ENCODE peak calls at places on chromosomes 3 and 15, in seven cellular contexts. T is endothelial cell, M is AG04450, S is GM23338, W is cardiac fibroblast, K is IMR-90, O is fibroblast of mammary gland. V is an unnamed sample.

GRCh38 chr3:36741285-36741684 is 23.1 kb downstream of the DCLK3 start:
- DNase-seq in T (no peak), M (no peak), W (peak), O (peak), S (peak), K (peak), V (peak)

GRCh38 chr15:90903733-90904536 is 833 bp downstream of the MAN2A2 start:
- DNase-seq in W (no peak), T (peak), K (no peak), O (no peak), M (no peak), S (peak), V (no peak)

GRCh38 chr3:169641167-169641566 is 22.3 kb downstream of the MECOM start:
- DNase-seq in T (no peak), W (no peak), O (no peak), K (no peak), M (no peak), S (no peak), V (no peak)

GRCh38 chr3:188900421-188900941 is 271.3 kb upstream of the TPRG1 start:
- DNase-seq in O (peak), S (no peak), M (no peak), K (peak), T (no peak), W (peak), V (peak)

GRCh38 chr3:193727089-193727488 is 134.1 kb downstream of the OPA1 start:
- DNase-seq in K (no peak), W (no peak), S (no peak), O (no peak), T (no peak), M (no peak), V (no peak)

GRCh38 chr3:23949784-23950183 is 4.7 kb downstream of the NR1D2 start:
- DNase-seq in M (no peak), T (no peak), S (no peak), W (no peak), O (no peak), K (no peak), V (no peak)

GRCh38 chr3:16026753-16027152 is 147.7 kb upstream of the GALNT15 start:
- DNase-seq in M (no peak), O (peak), K (peak), W (peak), S (no peak), T (no peak), V (no peak)

GRCh38 chr3:51392301-51393095 is 1.4 kb downstream of the RBM15B start:
- DNase-seq in K (no peak), T (no peak), O (no peak), W (no peak), S (no peak), M (no peak), V (no peak)

GRCh38 chr15:59570364-59570763 is 41.2 kb upstream of the GCNT3 start:
- DNase-seq in O (no peak), M (no peak), T (no peak), K (no peak), S (no peak), W (no peak), V (no peak)

GRCh38 chr3:14598143-14598569 is 53.4 kb upstream of the CCDC174 start:
- DNase-seq in M (peak), S (peak), O (peak), T (peak), W (peak), K (peak), V (peak)

GRCh38 chr3:122245513-122246174 is 62.2 kb downstream of the CASR start:
- DNase-seq in S (no peak), K (peak), T (no peak), O (peak), M (peak), W (no peak), V (peak)

GRCh38 chr3:10770981-10771380 is 45.0 kb upstream of the SLC6A11 start:
- DNase-seq in M (no peak), T (no peak), K (no peak), S (no peak), W (no peak), O (no peak), V (no peak)

GRCh38 chr3:37691213-37691830 is 170.4 kb upstream of the CTDSPL start:
- DNase-seq in T (no peak), S (no peak), W (no peak), K (no peak), M (no peak), O (no peak), V (no peak)

GRCh38 chr3:155504682-155505081 is 211.2 kb upstream of the STRIT1 start:
- DNase-seq in T (no peak), M (no peak), K (no peak), W (no peak), S (no peak), O (no peak), V (no peak)

GRCh38 chr3:58965870-58966269 is 84.0 kb downstream of the CFAP20DC start:
- DNase-seq in T (no peak), K (peak), S (no peak), O (no peak), W (peak), M (no peak), V (peak)

GRCh38 chr3:50254577-50255250 is 14.2 kb upstream of the SEMA3B start:
- DNase-seq in O (peak), S (peak), T (peak), W (peak), K (no peak), M (no peak), V (peak)

GRCh38 chr3:44045476-44046275 is 196.0 kb upstream of the TOPAZ1 start:
- DNase-seq in W (no peak), S (no peak), M (no peak), O (no peak), K (no peak), T (no peak), V (no peak)

GRCh38 chr3:120429921-120430361 is 20.9 kb downstream of the FSTL1 start:
- DNase-seq in K (peak), W (no peak), M (no peak), O (peak), T (no peak), S (no peak), V (no peak)
- TF ChIP-seq CTCF in K (no peak), W (no peak), M (no peak), O (no peak), T (no peak), S (no peak), V (no peak)

GRCh38 chr15:64981812-64982431 is 7.8 kb downstream of the SPG21 start:
- DNase-seq in O (no peak), S (no peak), K (no peak), W (no peak), M (no peak), T (no peak), V (no peak)

GRCh38 chr15:64975390-64975789 is 14.3 kb downstream of the SPG21 start:
- DNase-seq in O (peak), S (no peak), W (no peak), K (peak), M (no peak), T (no peak), V (no peak)

GRCh38 chr15:64982472-64982871 is 7.2 kb downstream of the SPG21 start:
- DNase-seq in O (peak), W (no peak), T (no peak), K (peak), S (no peak), M (no peak), V (no peak)

DNA sequence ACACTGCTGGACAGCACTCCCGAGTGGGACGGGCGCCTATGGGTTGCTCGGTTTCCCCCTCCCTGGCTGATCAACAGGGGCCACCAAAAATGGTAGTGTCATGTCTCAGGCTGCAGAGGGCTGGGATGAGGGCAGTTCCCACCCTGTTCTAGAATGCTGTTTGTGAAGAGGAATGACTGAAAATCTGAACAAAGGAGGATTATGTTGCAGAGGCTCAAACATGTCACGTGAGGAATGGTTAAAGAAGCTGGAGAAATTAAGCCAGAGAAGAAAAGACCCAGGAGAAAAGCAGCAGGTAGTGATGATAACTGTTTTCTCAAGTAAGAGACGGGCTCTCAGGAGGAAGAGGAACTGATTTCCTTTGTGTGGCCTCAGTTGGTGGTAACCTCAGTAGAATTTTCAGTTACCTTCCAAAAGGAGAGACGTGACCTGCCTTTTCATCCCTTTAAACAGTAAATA is 10.4 kb downstream of the SPG21 start:
- DNase-seq in K (no peak), M (no peak), S (peak), W (no peak), T (no peak), O (no peak), V (no peak)
- TF ChIP-seq CTCF in K (no peak), M (no peak), S (no peak), W (no peak), T (no peak), O (no peak), V (no peak)

GRCh38 chr3:94520364-94520763 is 457.5 kb downstream of the NSUN3 start:
- DNase-seq in W (no peak), M (no peak), O (no peak), T (no peak), K (no peak), S (no peak), V (no peak)

GRCh38 chr3:94524102-94524922 is 461.5 kb downstream of the NSUN3 start:
- DNase-seq in W (no peak), O (no peak), T (no peak), M (no peak), K (no peak), S (peak), V (no peak)

GRCh38 chr3:94525039-94525438 is 462.2 kb downstream of the NSUN3 start:
- DNase-seq in M (no peak), W (peak), S (peak), T (no peak), O (peak), K (peak), V (peak)

GRCh38 chr3:94522488-94522887 is 459.6 kb downstream of the NSUN3 start:
- DNase-seq in K (no peak), T (no peak), O (no peak), W (no peak), S (peak), M (no peak), V (no peak)
- TF ChIP-seq CTCF in K (no peak), T (peak), O (no peak), W (peak), S (peak), M (peak), V (peak)

GRCh38 chr3:126749547-126749875 is 45.5 kb downstream of the CHCHD6 start:
- DNase-seq in S (no peak), M (no peak), K (no peak), O (no peak), T (no peak), W (no peak), V (no peak)

GRCh38 chr3:126752303-126753190 is 48.5 kb downstream of the CHCHD6 start:
- DNase-seq in T (peak), O (peak), W (peak), S (peak), K (peak), M (peak), V (peak)

GRCh38 chr3:126751611-126752302 is 47.7 kb downstream of the CHCHD6 start:
- DNase-seq in O (no peak), M (no peak), S (peak), W (no peak), T (no peak), K (no peak), V (no peak)

GRCh38 chr3:126749931-126750759 is 46.1 kb downstream of the CHCHD6 start:
- DNase-seq in O (no peak), W (no peak), K (no peak), T (no peak), S (no peak), M (no peak), V (no peak)

GRCh38 chr3:126750760-126751129 is 46.7 kb downstream of the CHCHD6 start:
- DNase-seq in K (no peak), M (no peak), W (no peak), S (peak), O (no peak), T (no peak), V (no peak)
- TF ChIP-seq CTCF in K (no peak), M (no peak), W (no peak), S (no peak), O (no peak), T (no peak), V (no peak)

GRCh38 chr3:31980530-31981205 is 394 bp downstream of the OSBPL10 start:
- DNase-seq in M (no peak), W (peak), T (peak), S (peak), O (peak), K (peak), V (peak)
- TF ChIP-seq CTCF in M (no peak), W (no peak), T (no peak), S (no peak), O (no peak), K (peak), V (no peak)